ENCODE peak calls at places on chromosome 17, in eight cellular contexts. One of them, this sample, is unnamed.
A peak's percentile ranks its signal among the peaks of the same experiment; 100 is the strongest.

GRCh38 chr17:29757788-29758187 is 135.1 kb upstream of the CORO6 start:
- DNase-seq in islet precursor cell: no peak
- DNase-seq in adrenal gland: no peak
- DNase-seq in HTR-8/SVneo: no peak
- DNase-seq in AG09319: no peak
- DNase-seq in mesenchymal stem cell: no peak
- DNase-seq in type B pancreatic cell: no peak
- DNase-seq in CD4-positive, alpha-beta T cell: no peak
- DNase-seq in this sample: no peak

GRCh38 chr17:64418506-64419339 is 28.1 kb upstream of the PECAM1 start:
- DNase-seq in islet precursor cell: no peak
- DNase-seq in adrenal gland: no peak
- DNase-seq in HTR-8/SVneo: peak; percentile 73
- DNase-seq in AG09319: peak; percentile 47
- DNase-seq in mesenchymal stem cell: peak; percentile 79
- DNase-seq in type B pancreatic cell: no peak
- DNase-seq in CD4-positive, alpha-beta T cell: no peak
- DNase-seq in this sample: peak; percentile 80

GRCh38 chr17:62746941-62747340 is 61.2 kb downstream of the MARCHF10 start:
- DNase-seq in islet precursor cell: no peak
- DNase-seq in adrenal gland: no peak
- DNase-seq in HTR-8/SVneo: no peak
- DNase-seq in AG09319: no peak
- DNase-seq in mesenchymal stem cell: no peak
- DNase-seq in type B pancreatic cell: no peak
- DNase-seq in CD4-positive, alpha-beta T cell: no peak
- DNase-seq in this sample: no peak

GRCh38 chr17:8124350-8125195 is 667 bp upstream of the HES7 start:
- DNase-seq in islet precursor cell: peak; percentile 68
- DNase-seq in adrenal gland: no peak
- DNase-seq in HTR-8/SVneo: no peak
- DNase-seq in AG09319: no peak
- DNase-seq in mesenchymal stem cell: peak; percentile 52
- DNase-seq in type B pancreatic cell: no peak
- DNase-seq in CD4-positive, alpha-beta T cell: no peak
- DNase-seq in this sample: peak; percentile 29

GRCh38 chr17:78174870-78175642 is 6.7 kb downstream of the SYNGR2 start:
- DNase-seq in islet precursor cell: no peak
- DNase-seq in adrenal gland: no peak
- DNase-seq in HTR-8/SVneo: no peak
- DNase-seq in AG09319: no peak
- DNase-seq in mesenchymal stem cell: no peak
- DNase-seq in type B pancreatic cell: no peak
- DNase-seq in CD4-positive, alpha-beta T cell: no peak
- DNase-seq in this sample: no peak

GRCh38 chr17:79841369-79842135 is 2.3 kb upstream of the CBX4 start:
- DNase-seq in islet precursor cell: peak; percentile 61
- DNase-seq in adrenal gland: peak; percentile 28
- DNase-seq in HTR-8/SVneo: no peak
- DNase-seq in AG09319: no peak
- DNase-seq in mesenchymal stem cell: no peak
- DNase-seq in type B pancreatic cell: no peak
- DNase-seq in CD4-positive, alpha-beta T cell: no peak
- DNase-seq in this sample: no peak

GRCh38 chr17:82179946-82180475 is 32.6 kb downstream of the CCDC57 start:
- DNase-seq in islet precursor cell: no peak
- DNase-seq in adrenal gland: no peak
- DNase-seq in HTR-8/SVneo: no peak
- DNase-seq in AG09319: no peak
- DNase-seq in mesenchymal stem cell: no peak
- DNase-seq in type B pancreatic cell: no peak
- DNase-seq in CD4-positive, alpha-beta T cell: no peak
- DNase-seq in this sample: no peak

GRCh38 chr17:29687601-29688000 is 64.9 kb upstream of the CORO6 start:
- DNase-seq in islet precursor cell: no peak
- DNase-seq in adrenal gland: no peak
- DNase-seq in HTR-8/SVneo: no peak
- DNase-seq in AG09319: no peak
- DNase-seq in mesenchymal stem cell: no peak
- DNase-seq in type B pancreatic cell: no peak
- DNase-seq in CD4-positive, alpha-beta T cell: no peak
- DNase-seq in this sample: peak; percentile 29

GRCh38 chr17:75475851-75476250 is 19.4 kb downstream of the TMEM94 start:
- DNase-seq in islet precursor cell: no peak
- DNase-seq in adrenal gland: no peak
- DNase-seq in HTR-8/SVneo: no peak
- DNase-seq in AG09319: no peak
- DNase-seq in mesenchymal stem cell: no peak
- DNase-seq in type B pancreatic cell: no peak
- DNase-seq in CD4-positive, alpha-beta T cell: no peak
- DNase-seq in this sample: peak; percentile 51

GRCh38 chr17:59406278-59406677 is 74.8 kb downstream of the YPEL2 start:
- DNase-seq in islet precursor cell: no peak
- DNase-seq in adrenal gland: no peak
- DNase-seq in HTR-8/SVneo: no peak
- DNase-seq in AG09319: no peak
- DNase-seq in mesenchymal stem cell: no peak
- DNase-seq in type B pancreatic cell: no peak
- DNase-seq in CD4-positive, alpha-beta T cell: no peak
- DNase-seq in this sample: no peak

GRCh38 chr17:76528528-76529223 is 8.8 kb downstream of the CYGB start:
- DNase-seq in islet precursor cell: no peak
- DNase-seq in adrenal gland: peak; percentile 24
- DNase-seq in HTR-8/SVneo: no peak
- DNase-seq in AG09319: no peak
- DNase-seq in mesenchymal stem cell: peak; percentile 56
- DNase-seq in type B pancreatic cell: no peak
- DNase-seq in CD4-positive, alpha-beta T cell: no peak
- DNase-seq in this sample: no peak

GRCh38 chr17:36850794-36851193 is 86.5 kb upstream of the LHX1 start:
- DNase-seq in islet precursor cell: peak; percentile 92
- DNase-seq in adrenal gland: no peak
- DNase-seq in HTR-8/SVneo: peak; percentile 85
- DNase-seq in AG09319: no peak
- DNase-seq in mesenchymal stem cell: peak; percentile 84
- DNase-seq in type B pancreatic cell: no peak
- DNase-seq in CD4-positive, alpha-beta T cell: no peak
- DNase-seq in this sample: peak; percentile 67

GRCh38 chr17:17107891-17108680 is 65.8 kb downstream of the MPRIP start:
- DNase-seq in islet precursor cell: no peak
- DNase-seq in adrenal gland: peak; percentile 46
- DNase-seq in HTR-8/SVneo: no peak
- DNase-seq in AG09319: no peak
- DNase-seq in mesenchymal stem cell: no peak
- DNase-seq in type B pancreatic cell: no peak
- DNase-seq in CD4-positive, alpha-beta T cell: no peak
- DNase-seq in this sample: no peak

GRCh38 chr17:43728081-43728480 is 30.5 kb downstream of the SOST start:
- DNase-seq in islet precursor cell: no peak
- DNase-seq in adrenal gland: no peak
- DNase-seq in HTR-8/SVneo: no peak
- DNase-seq in AG09319: no peak
- DNase-seq in mesenchymal stem cell: no peak
- DNase-seq in type B pancreatic cell: no peak
- DNase-seq in CD4-positive, alpha-beta T cell: no peak
- DNase-seq in this sample: no peak

GRCh38 chr17:35217107-35217506 is 22.9 kb upstream of the SLC35G3 start:
- DNase-seq in islet precursor cell: no peak
- DNase-seq in adrenal gland: no peak
- DNase-seq in HTR-8/SVneo: no peak
- DNase-seq in AG09319: no peak
- DNase-seq in mesenchymal stem cell: no peak
- DNase-seq in type B pancreatic cell: no peak
- DNase-seq in CD4-positive, alpha-beta T cell: no peak
- DNase-seq in this sample: no peak

GRCh38 chr17:22512997-22513538 is 820.7 kb downstream of the KCNJ18 start:
- DNase-seq in islet precursor cell: no peak
- DNase-seq in adrenal gland: no peak
- DNase-seq in HTR-8/SVneo: no peak
- DNase-seq in AG09319: no peak
- DNase-seq in mesenchymal stem cell: no peak
- DNase-seq in type B pancreatic cell: peak; percentile 60
- DNase-seq in CD4-positive, alpha-beta T cell: no peak
- DNase-seq in this sample: no peak

GRCh38 chr17:33509331-33509730 is 216.2 kb upstream of the ASIC2 start:
- DNase-seq in islet precursor cell: no peak
- DNase-seq in adrenal gland: peak; percentile 21
- DNase-seq in HTR-8/SVneo: no peak
- DNase-seq in AG09319: no peak
- DNase-seq in mesenchymal stem cell: no peak
- DNase-seq in type B pancreatic cell: no peak
- DNase-seq in CD4-positive, alpha-beta T cell: no peak
- DNase-seq in this sample: no peak

This sample was measured in endothelial cell of umbilical vein.